ENCODE peak calls at places on chromosomes 7 and 10, in eight cellular contexts. One of them, this sample, is unnamed.

GRCh38 chr10:11951695-11952094 is 90.9 kb downstream of the UPF2 start:
- DNase-seq in HCT116: no peak
- DNase-seq in cardiac fibroblast: no peak
- DNase-seq in ascending aorta: no peak
- DNase-seq in brain microvascular endothelial cell: no peak
- DNase-seq in fibroblast of the aortic adventitia: no peak
- DNase-seq in fibroblast of mammary gland: no peak
- DNase-seq in fibroblast of pulmonary artery: no peak
- DNase-seq in this sample: no peak

GRCh38 chr10:93468532-93469213 is 13.5 kb downstream of the MYOF start:
- DNase-seq in HCT116: peak
- DNase-seq in fibroblast of mammary gland: peak
- DNase-seq in fibroblast of pulmonary artery: peak
- DNase-seq in cardiac fibroblast: peak
- DNase-seq in ascending aorta: no peak
- DNase-seq in fibroblast of the aortic adventitia: peak
- DNase-seq in brain microvascular endothelial cell: peak
- DNase-seq in this sample: no peak

GRCh38 chr10:108901766-108902365 is 1021.4 kb downstream of the XPNPEP1 start:
- DNase-seq in HCT116: no peak
- DNase-seq in ascending aorta: no peak
- DNase-seq in cardiac fibroblast: no peak
- DNase-seq in fibroblast of pulmonary artery: no peak
- DNase-seq in fibroblast of the aortic adventitia: no peak
- DNase-seq in brain microvascular endothelial cell: no peak
- DNase-seq in fibroblast of mammary gland: no peak
- DNase-seq in this sample: no peak

GRCh38 chr7:71784180-71784579 is 628.0 kb downstream of the CALN1 start:
- DNase-seq in HCT116: no peak
- DNase-seq in fibroblast of mammary gland: no peak
- DNase-seq in cardiac fibroblast: no peak
- DNase-seq in brain microvascular endothelial cell: no peak
- DNase-seq in ascending aorta: no peak
- DNase-seq in fibroblast of pulmonary artery: no peak
- DNase-seq in fibroblast of the aortic adventitia: no peak
- DNase-seq in this sample: no peak

GRCh38 chr7:2542011-2542923 is 13.1 kb downstream of the BRAT1 start:
- DNase-seq in fibroblast of mammary gland: no peak
- DNase-seq in HCT116: no peak
- DNase-seq in ascending aorta: no peak
- DNase-seq in fibroblast of the aortic adventitia: no peak
- DNase-seq in brain microvascular endothelial cell: no peak
- DNase-seq in cardiac fibroblast: no peak
- DNase-seq in fibroblast of pulmonary artery: no peak
- DNase-seq in this sample: no peak

GRCh38 chr10:73871915-73872710 is 2.2 kb downstream of the CAMK2G start:
- DNase-seq in fibroblast of pulmonary artery: no peak
- DNase-seq in fibroblast of the aortic adventitia: no peak
- DNase-seq in HCT116: no peak
- DNase-seq in cardiac fibroblast: no peak
- DNase-seq in fibroblast of mammary gland: peak
- DNase-seq in brain microvascular endothelial cell: peak
- DNase-seq in ascending aorta: no peak
- DNase-seq in this sample: no peak

GRCh38 chr7:33444501-33444900 is 315.1 kb downstream of the BBS9 start:
- DNase-seq in HCT116: no peak
- DNase-seq in fibroblast of pulmonary artery: peak
- DNase-seq in fibroblast of mammary gland: peak
- DNase-seq in ascending aorta: no peak
- DNase-seq in brain microvascular endothelial cell: no peak
- DNase-seq in cardiac fibroblast: peak
- DNase-seq in fibroblast of the aortic adventitia: peak
- DNase-seq in this sample: no peak

GRCh38 chr7:95255691-95256090 is 68.6 kb downstream of the PON1 start:
- DNase-seq in fibroblast of the aortic adventitia: no peak
- DNase-seq in HCT116: no peak
- DNase-seq in cardiac fibroblast: no peak
- DNase-seq in fibroblast of pulmonary artery: no peak
- DNase-seq in brain microvascular endothelial cell: no peak
- DNase-seq in ascending aorta: no peak
- DNase-seq in fibroblast of mammary gland: no peak
- DNase-seq in this sample: no peak

GRCh38 chr10:123380491-123381085 is 226.4 kb downstream of the BUB3 start:
- DNase-seq in HCT116: no peak
- DNase-seq in cardiac fibroblast: peak
- DNase-seq in fibroblast of pulmonary artery: peak
- DNase-seq in fibroblast of the aortic adventitia: peak
- DNase-seq in fibroblast of mammary gland: peak
- DNase-seq in brain microvascular endothelial cell: no peak
- DNase-seq in ascending aorta: no peak
- DNase-seq in this sample: peak

GRCh38 chr7:124457841-124458240 is 307.8 kb downstream of the GPR37 start:
- DNase-seq in brain microvascular endothelial cell: no peak
- DNase-seq in ascending aorta: no peak
- DNase-seq in cardiac fibroblast: peak
- DNase-seq in fibroblast of pulmonary artery: no peak
- DNase-seq in HCT116: no peak
- DNase-seq in fibroblast of the aortic adventitia: no peak
- DNase-seq in fibroblast of mammary gland: peak
- DNase-seq in this sample: no peak

GRCh38 chr7:22110227-22110839 is 164.6 kb upstream of the CDCA7L start:
- DNase-seq in HCT116: peak
- DNase-seq in cardiac fibroblast: peak
- DNase-seq in fibroblast of mammary gland: peak
- DNase-seq in fibroblast of pulmonary artery: peak
- DNase-seq in brain microvascular endothelial cell: peak
- DNase-seq in ascending aorta: no peak
- DNase-seq in fibroblast of the aortic adventitia: peak
- DNase-seq in this sample: peak

GRCh38 chr10:102714621-102715455 is at the start of gene SFXN2:
- DNase-seq in ascending aorta: no peak
- DNase-seq in HCT116: no peak
- DNase-seq in fibroblast of pulmonary artery: no peak
- DNase-seq in cardiac fibroblast: no peak
- DNase-seq in brain microvascular endothelial cell: no peak
- DNase-seq in fibroblast of the aortic adventitia: no peak
- DNase-seq in fibroblast of mammary gland: no peak
- DNase-seq in this sample: no peak

GRCh38 chr10:17454181-17454800 is at the start of gene ST8SIA6:
- DNase-seq in brain microvascular endothelial cell: peak
- DNase-seq in fibroblast of the aortic adventitia: peak
- DNase-seq in fibroblast of mammary gland: peak
- DNase-seq in ascending aorta: no peak
- DNase-seq in HCT116: no peak
- DNase-seq in cardiac fibroblast: peak
- DNase-seq in fibroblast of pulmonary artery: peak
- DNase-seq in this sample: no peak

GRCh38 chr10:122206471-122207065 is 64.5 kb upstream of the BTBD16 start:
- DNase-seq in fibroblast of mammary gland: peak
- DNase-seq in fibroblast of pulmonary artery: no peak
- DNase-seq in cardiac fibroblast: peak
- DNase-seq in brain microvascular endothelial cell: peak
- DNase-seq in ascending aorta: no peak
- DNase-seq in fibroblast of the aortic adventitia: peak
- DNase-seq in HCT116: no peak
- DNase-seq in this sample: no peak

GRCh38 chr10:60644436-60645130 is 133.7 kb upstream of the CDK1 start:
- DNase-seq in fibroblast of mammary gland: no peak
- DNase-seq in fibroblast of pulmonary artery: no peak
- DNase-seq in HCT116: no peak
- DNase-seq in fibroblast of the aortic adventitia: peak
- DNase-seq in cardiac fibroblast: no peak
- DNase-seq in brain microvascular endothelial cell: no peak
- DNase-seq in ascending aorta: no peak
- DNase-seq in this sample: no peak

GRCh38 chr10:75660833-75661232 is 229.4 kb downstream of the LRMDA start:
- DNase-seq in fibroblast of pulmonary artery: no peak
- DNase-seq in HCT116: no peak
- DNase-seq in brain microvascular endothelial cell: no peak
- DNase-seq in fibroblast of the aortic adventitia: no peak
- DNase-seq in cardiac fibroblast: no peak
- DNase-seq in fibroblast of mammary gland: no peak
- DNase-seq in ascending aorta: no peak
- DNase-seq in this sample: no peak

GRCh38 chr10:108629843-108630242 is 1293.5 kb downstream of the XPNPEP1 start:
- DNase-seq in fibroblast of pulmonary artery: peak
- DNase-seq in HCT116: no peak
- DNase-seq in ascending aorta: no peak
- DNase-seq in fibroblast of the aortic adventitia: peak
- DNase-seq in cardiac fibroblast: peak
- DNase-seq in brain microvascular endothelial cell: no peak
- DNase-seq in fibroblast of mammary gland: peak
- DNase-seq in this sample: no peak

GRCh38 chr10:21964983-21965665 is 38.4 kb downstream of the DNAJC1 start:
- DNase-seq in ascending aorta: no peak
- DNase-seq in cardiac fibroblast: no peak
- DNase-seq in fibroblast of pulmonary artery: no peak
- DNase-seq in brain microvascular endothelial cell: no peak
- DNase-seq in HCT116: no peak
- DNase-seq in fibroblast of the aortic adventitia: no peak
- DNase-seq in fibroblast of mammary gland: no peak
- DNase-seq in this sample: peak
- H3K4me3 ChIP-seq in ascending aorta: no peak
- H3K4me3 ChIP-seq in cardiac fibroblast: no peak
- H3K4me3 ChIP-seq in fibroblast of pulmonary artery: no peak
- H3K4me3 ChIP-seq in brain microvascular endothelial cell: no peak
- H3K4me3 ChIP-seq in HCT116: no peak
- H3K4me3 ChIP-seq in fibroblast of the aortic adventitia: no peak
- H3K4me3 ChIP-seq in fibroblast of mammary gland: no peak
- H3K4me3 ChIP-seq in this sample: no peak

DNA sequence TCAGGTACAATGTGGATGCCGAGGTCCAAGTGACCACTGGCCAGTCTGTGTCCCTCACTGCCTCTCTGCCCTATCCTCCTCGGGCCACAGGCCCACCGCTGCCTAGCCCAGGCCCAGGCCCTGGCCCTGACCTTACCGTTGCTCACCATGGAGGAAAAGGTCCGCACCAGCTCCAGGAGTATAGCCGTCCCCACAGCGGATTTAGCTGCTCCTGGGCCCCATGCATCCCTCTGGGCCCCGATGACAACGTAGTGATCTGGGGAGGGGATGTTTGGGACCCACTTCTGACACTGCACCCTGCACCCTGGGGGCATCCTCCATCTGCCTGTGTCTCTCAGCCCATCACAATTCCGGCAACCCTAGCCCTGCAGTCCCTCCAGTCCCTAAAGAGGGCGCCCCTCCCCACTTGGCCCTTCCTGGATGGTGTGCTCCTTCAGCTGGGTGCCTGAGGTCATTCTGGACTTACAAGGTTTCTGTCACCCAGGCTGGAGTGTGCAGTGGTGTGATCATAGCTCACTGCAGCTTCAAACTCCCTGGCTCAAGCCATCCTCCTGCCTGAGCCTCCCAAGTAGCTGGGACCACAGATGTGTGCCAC is 12.1 kb downstream of the TFR2 start:
- DNase-seq in HCT116: peak
- DNase-seq in brain microvascular endothelial cell: no peak
- DNase-seq in cardiac fibroblast: no peak
- DNase-seq in fibroblast of the aortic adventitia: no peak
- DNase-seq in fibroblast of mammary gland: peak
- DNase-seq in ascending aorta: no peak
- DNase-seq in fibroblast of pulmonary artery: peak
- DNase-seq in this sample: no peak
- TF ChIP-seq CTCF in HCT116: no peak
- TF ChIP-seq CTCF in brain microvascular endothelial cell: peak
- TF ChIP-seq CTCF in cardiac fibroblast: peak
- TF ChIP-seq CTCF in fibroblast of the aortic adventitia: peak
- TF ChIP-seq CTCF in fibroblast of mammary gland: peak
- TF ChIP-seq CTCF in ascending aorta: no peak
- TF ChIP-seq CTCF in fibroblast of pulmonary artery: peak
- TF ChIP-seq CTCF in this sample: peak

DNA sequence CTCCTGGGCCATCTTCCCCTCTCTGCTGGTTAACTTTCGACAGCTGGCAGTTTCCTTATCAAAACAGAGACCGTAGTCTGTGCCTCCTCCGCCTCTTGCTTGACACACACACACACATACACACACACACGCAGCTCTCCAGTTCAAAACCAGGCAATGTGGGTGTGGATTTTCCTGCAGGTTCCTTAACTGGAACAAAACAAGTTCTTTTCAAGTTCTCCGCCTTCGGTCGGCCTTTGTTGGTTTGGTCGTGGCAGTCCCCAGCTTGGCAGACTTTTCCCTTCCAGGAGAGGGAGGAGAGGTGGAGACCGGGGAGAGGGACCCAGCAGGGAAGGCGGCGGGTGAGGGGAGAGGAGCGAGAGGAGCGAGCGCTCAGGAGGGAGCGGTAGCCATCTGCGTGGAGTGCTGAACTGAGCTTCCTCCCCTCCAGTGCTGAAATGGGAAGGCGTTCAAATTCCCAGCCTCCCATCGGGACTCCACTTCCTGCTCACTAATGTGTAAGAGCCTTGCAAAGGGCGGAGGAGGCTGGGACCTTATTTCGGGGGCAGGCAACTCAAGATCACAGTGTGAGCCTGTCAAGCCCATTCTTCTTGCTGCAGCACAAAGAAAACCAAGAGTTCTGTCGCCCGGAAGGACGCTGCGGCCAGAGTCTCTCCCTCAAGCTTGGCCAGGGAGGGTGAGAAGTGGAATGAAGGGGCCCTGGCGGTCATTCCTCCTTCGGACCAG is 120.6 kb downstream of the PRPF18 start:
- DNase-seq in fibroblast of pulmonary artery: peak
- DNase-seq in fibroblast of the aortic adventitia: peak
- DNase-seq in fibroblast of mammary gland: peak
- DNase-seq in ascending aorta: peak
- DNase-seq in cardiac fibroblast: peak
- DNase-seq in brain microvascular endothelial cell: peak
- DNase-seq in HCT116: no peak
- DNase-seq in this sample: peak
- H3K4me3 ChIP-seq in fibroblast of pulmonary artery: peak
- H3K4me3 ChIP-seq in fibroblast of the aortic adventitia: peak
- H3K4me3 ChIP-seq in fibroblast of mammary gland: peak
- H3K4me3 ChIP-seq in ascending aorta: peak
- H3K4me3 ChIP-seq in cardiac fibroblast: peak
- H3K4me3 ChIP-seq in brain microvascular endothelial cell: peak
- H3K4me3 ChIP-seq in HCT116: no peak
- H3K4me3 ChIP-seq in this sample: peak

DNA sequence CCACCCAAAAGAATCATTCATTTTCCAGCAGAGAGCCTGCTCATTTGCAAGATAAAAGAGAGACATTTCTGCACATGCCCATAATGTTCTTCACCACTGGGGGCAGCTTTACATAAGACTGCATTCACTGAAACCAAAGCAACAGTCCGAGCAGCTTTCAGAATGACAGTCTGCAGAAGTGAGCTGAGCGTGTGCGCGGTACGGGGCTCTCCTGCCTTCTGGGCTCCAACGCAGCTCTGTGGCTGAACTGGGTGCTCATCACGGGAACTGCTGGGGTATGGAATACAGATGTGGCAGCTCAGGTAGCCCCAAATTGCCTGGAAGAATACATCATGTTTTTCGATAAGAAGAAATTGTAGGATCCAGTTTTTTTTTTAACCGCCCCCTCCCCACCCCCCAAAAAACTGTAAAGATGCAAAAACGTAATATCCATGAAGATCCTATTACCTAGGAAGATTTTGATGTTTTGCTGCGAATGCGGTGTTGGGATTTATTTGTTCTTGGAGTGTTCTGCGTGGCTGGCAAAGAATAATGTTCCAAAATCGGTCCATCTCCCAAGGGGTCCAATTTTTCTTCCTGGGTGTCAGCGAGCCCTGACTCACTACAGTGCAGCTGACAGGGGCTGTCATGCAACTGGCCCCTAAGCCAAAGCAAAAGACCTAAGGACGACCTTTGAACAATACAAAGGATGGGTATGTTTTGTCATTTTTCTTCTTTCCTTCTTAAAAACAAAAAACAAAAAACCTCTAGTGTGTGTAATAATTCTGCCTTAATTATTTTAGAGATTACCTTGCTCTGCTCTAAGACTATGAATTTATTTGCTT is at the start of gene LRRTM3:
- DNase-seq in ascending aorta: no peak
- DNase-seq in brain microvascular endothelial cell: peak
- DNase-seq in HCT116: peak
- DNase-seq in fibroblast of mammary gland: peak
- DNase-seq in cardiac fibroblast: peak
- DNase-seq in fibroblast of the aortic adventitia: peak
- DNase-seq in fibroblast of pulmonary artery: peak
- DNase-seq in this sample: peak
- TF ChIP-seq CTCF in ascending aorta: peak
- TF ChIP-seq CTCF in brain microvascular endothelial cell: peak
- TF ChIP-seq CTCF in HCT116: peak
- TF ChIP-seq CTCF in fibroblast of mammary gland: peak
- TF ChIP-seq CTCF in cardiac fibroblast: peak
- TF ChIP-seq CTCF in fibroblast of the aortic adventitia: peak
- TF ChIP-seq CTCF in fibroblast of pulmonary artery: peak
- TF ChIP-seq CTCF in this sample: peak

This sample was measured in LNCaP clone FGC.